ENCODE peak calls at places on chromosomes 1 and 21, in four cellular contexts. M is suprapubic skin, P is cerebellar cortex, L is choroid plexus epithelial cell. D is an unnamed sample.

GRCh38 chr1:109784551-109785252 is 21.0 kb upstream of the EPS8L3 start:
- DNase-seq in L (peak), M (peak), P (no peak), D (no peak)

GRCh38 chr21:34857874-34858273 is 189.1 kb downstream of the CLIC6 start:
- DNase-seq in P (no peak), M (no peak), L (peak), D (no peak)

GRCh38 chr1:234303231-234303630 is 70.0 kb upstream of the COA6 start:
- DNase-seq in P (no peak), L (no peak), M (no peak), D (no peak)

GRCh38 chr21:45910548-45911221 is 70.9 kb upstream of the COL6A1 start:
- DNase-seq in M (no peak), P (peak), L (no peak), D (no peak)

GRCh38 chr1:38076038-38076437 is 29.4 kb upstream of the POU3F1 start:
- DNase-seq in L (peak), P (no peak), M (no peak), D (no peak)

GRCh38 chr1:85612704-85613361 is 32.3 kb downstream of the CCN1 start:
- DNase-seq in M (no peak), P (peak), L (peak), D (peak)

GRCh38 chr1:76190749-76191424 is 116.3 kb downstream of the ST6GALNAC3 start:
- DNase-seq in L (no peak), M (no peak), P (no peak), D (no peak)

GRCh38 chr1:204725821-204726448 is 40.4 kb upstream of the LRRN2 start:
- DNase-seq in M (no peak), L (no peak), P (no peak), D (peak)

GRCh38 chr1:28456078-28456477 is 49.8 kb upstream of the RCC1 start:
- DNase-seq in L (peak), P (no peak), M (no peak), D (no peak)

GRCh38 chr1:38025664-38026063 is 13.1 kb downstream of the UTP11 start:
- DNase-seq in P (no peak), L (no peak), M (no peak), D (no peak)

GRCh38 chr1:183318433-183318832 is 99.7 kb downstream of the NMNAT2 start:
- DNase-seq in L (peak), P (peak), M (peak), D (peak)

GRCh38 chr1:9490605-9491339 is 48.5 kb upstream of the SLC25A33 start:
- DNase-seq in M (peak), L (peak), P (peak), D (peak)

GRCh38 chr1:12112711-12113161 is 49.6 kb downstream of the TNFRSF8 start:
- DNase-seq in L (peak), M (no peak), P (peak), D (no peak)

GRCh38 chr1:22207605-22208264 is 64.8 kb upstream of the WNT4 start:
- DNase-seq in P (no peak), L (no peak), M (peak), D (no peak)

GRCh38 chr1:101310484-101310883 is 73.7 kb downstream of the S1PR1 start:
- DNase-seq in L (no peak), M (no peak), P (no peak), D (no peak)

GRCh38 chr1:93584238-93585003 is 97.2 kb downstream of the BCAR3 start:
- DNase-seq in P (peak), M (no peak), L (no peak), D (no peak)

GRCh38 chr1:11908139-11909021 is 17.8 kb downstream of the KIAA2013 start:
- DNase-seq in M (peak), L (peak), P (peak), D (peak)

GRCh38 chr1:3352084-3352951 is 102.1 kb upstream of the ARHGEF16 start:
- DNase-seq in M (no peak), L (peak), P (no peak), D (no peak)

GRCh38 chr1:47561523-47562007 is 123.7 kb downstream of the FOXD2 start:
- DNase-seq in L (no peak), M (no peak), P (no peak), D (no peak)

GRCh38 chr1:178031856-178032320 is 62.0 kb upstream of the RASAL2 start:
- DNase-seq in P (peak), M (peak), L (peak), D (peak)

GRCh38 chr1:240687820-240688219 is 75.9 kb upstream of the GREM2 start:
- DNase-seq in P (no peak), L (no peak), M (no peak), D (no peak)

GRCh38 chr1:37513795-37514349 is 694 bp downstream of the MEAF6 start:
- DNase-seq in L (peak), M (no peak), P (peak), D (no peak)

GRCh38 chr1:227212164-227212563 is 106.1 kb downstream of the CDC42BPA start:
- DNase-seq in M (no peak), L (no peak), P (no peak), D (no peak)

GRCh38 chr1:208506812-208507211 is 262.6 kb upstream of the PLXNA2 start:
- DNase-seq in P (no peak), L (no peak), M (no peak), D (no peak)

GRCh38 chr1:212749924-212750535 is 41.5 kb downstream of the NSL1 start:
- DNase-seq in M (no peak), L (peak), P (peak), D (peak)

GRCh38 chr21:37700641-37701202 is 215.5 kb downstream of the KCNJ6 start:
- DNase-seq in M (no peak), P (peak), L (peak), D (peak)

GRCh38 chr1:185644531-185644930 is 89.7 kb upstream of the HMCN1 start:
- DNase-seq in P (peak), M (no peak), L (no peak), D (peak)

GRCh38 chr1:164602480-164603093 is 43.6 kb downstream of the PBX1 start:
- DNase-seq in L (peak), P (peak), M (no peak), D (no peak)

GRCh38 chr1:221841291-221841982 is 99.5 kb upstream of the DUSP10 start:
- DNase-seq in P (no peak), L (peak), M (no peak), D (no peak)

GRCh38 chr1:185559684-185560310 is 174.4 kb upstream of the HMCN1 start:
- DNase-seq in M (no peak), P (peak), L (peak), D (peak)

GRCh38 chr1:51324271-51325010 is 5.9 kb downstream of the TTC39A start:
- DNase-seq in L (no peak), P (no peak), M (no peak), D (no peak)

GRCh38 chr1:224867715-224868114 is 61.8 kb upstream of the DNAH14 start:
- DNase-seq in M (no peak), P (no peak), L (no peak), D (no peak)

GRCh38 chr1:2585318-2586092 is 1.1 kb upstream of the PRXL2B start:
- DNase-seq in M (no peak), L (peak), P (peak), D (peak)

GRCh38 chr1:61079898-61080336 is 2.4 kb upstream of the NFIA start:
- DNase-seq in L (peak), P (peak), M (peak), D (peak)

GRCh38 chr1:104488296-104489015 is 738.8 kb downstream of the AMY1C start:
- DNase-seq in L (no peak), P (peak), M (no peak), D (no peak)

GRCh38 chr1:230157409-230158390 is 90.7 kb downstream of the GALNT2 start:
- DNase-seq in M (peak), L (peak), P (no peak), D (no peak)

GRCh38 chr1:51583532-51583931 is 33.4 kb upstream of the OSBPL9 start:
- DNase-seq in P (peak), L (peak), M (peak), D (no peak)